ENCODE peak calls at places on chromosomes 12 and 14, in six cellular contexts. X, Y, A, B, T and H are unnamed samples.

GRCh38 chr12:46627686-46628085 is 198.1 kb downstream of the SLC38A4 start:
- DNase-seq in B (no peak), Y (no peak), T (no peak), A (no peak), X (no peak), H (no peak)

GRCh38 chr12:46959484-46959883 is 119.9 kb upstream of the PCED1B start:
- DNase-seq in A (no peak), T (no peak), Y (no peak), B (peak), X (peak), H (no peak)

GRCh38 chr14:66610154-66610563 is 102.2 kb downstream of the GPHN start:
- DNase-seq in X (no peak), A (no peak), B (peak), T (no peak), Y (no peak), H (no peak)

GRCh38 chr12:54404061-54405004 is 14.7 kb downstream of the ITGA5 start:
- DNase-seq in T (no peak), Y (peak), X (peak), B (peak), A (peak), H (no peak)

GRCh38 chr14:95467657-95468056 is 48.8 kb downstream of the SYNE3 start:
- DNase-seq in T (no peak), X (no peak), A (no peak), B (no peak), Y (no peak), H (no peak)

GRCh38 chr14:89137514-89138163 is 279.4 kb downstream of the FOXN3 start:
- DNase-seq in X (peak), A (peak), T (peak), B (peak), Y (no peak), H (no peak)

GRCh38 chr12:6697584-6698351 is 2.8 kb downstream of the PIANP start:
- DNase-seq in X (peak), T (no peak), A (peak), B (peak), Y (peak), H (no peak)

GRCh38 chr14:74572829-74573360 is 39.1 kb downstream of the LTBP2 start:
- DNase-seq in T (peak), A (no peak), Y (no peak), B (no peak), X (peak), H (no peak)

GRCh38 chr12:104457746-104458644 is 1.2 kb downstream of the CHST11 start:
- DNase-seq in X (peak), Y (peak), B (no peak), T (no peak), A (peak), H (no peak)

GRCh38 chr12:104455594-104456416 is 943 bp upstream of the CHST11 start:
- DNase-seq in A (no peak), B (no peak), T (no peak), Y (no peak), X (peak), H (no peak)

GRCh38 chr12:104458645-104459555 is 2.2 kb downstream of the CHST11 start:
- DNase-seq in X (peak), A (no peak), B (no peak), Y (peak), T (no peak), H (no peak)

GRCh38 chr12:104456417-104456949 is at the start of gene CHST11:
- DNase-seq in Y (peak), B (peak), X (peak), A (peak), T (peak), H (no peak)

GRCh38 chr12:104456950-104457745 is 400 bp downstream of the CHST11 start:
- DNase-seq in B (no peak), T (peak), X (peak), Y (peak), A (peak), H (no peak)
- TF ChIP-seq POLR2A in B (peak), T (no peak), X (peak), Y (no peak), A (no peak), H (peak)

DNA sequence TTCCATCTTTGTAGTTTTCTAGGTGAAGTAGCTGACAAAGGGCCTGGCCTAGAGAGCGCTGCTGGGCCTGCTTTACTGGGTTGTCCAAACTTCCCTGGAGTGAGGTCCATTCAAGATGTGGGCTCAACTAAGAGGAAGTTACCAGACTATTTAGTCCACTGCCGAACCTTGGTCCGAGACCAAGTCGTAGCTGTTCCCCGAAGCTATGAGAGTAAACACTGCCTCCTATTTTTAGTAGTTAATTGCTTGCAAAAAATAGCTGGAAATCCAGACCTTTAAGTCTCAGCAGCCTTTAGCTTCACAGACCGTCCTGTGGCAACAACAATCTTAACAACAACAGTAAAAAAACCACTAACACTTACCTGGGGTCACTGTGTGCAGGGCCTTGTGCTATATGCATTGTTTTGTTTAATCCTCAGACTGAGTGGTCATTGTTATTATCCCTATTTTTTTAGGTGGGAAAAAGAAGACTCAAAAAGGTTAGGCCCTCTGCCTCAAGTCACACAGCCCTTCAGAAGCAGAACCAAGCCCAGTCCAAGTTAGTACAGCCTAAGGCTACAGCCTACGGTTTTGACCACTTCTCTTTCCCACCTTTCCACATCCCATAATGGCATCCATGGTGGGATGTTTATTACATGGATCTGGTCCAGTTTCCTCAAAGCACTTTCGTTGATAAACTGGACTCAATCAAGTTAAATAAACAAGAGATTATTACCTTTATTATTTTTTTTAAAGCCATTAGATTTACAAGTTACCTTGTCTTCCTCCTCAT is 30.6 kb downstream of the SOCS2 start:
- DNase-seq in T (no peak), X (no peak), Y (no peak), A (no peak), B (no peak), H (no peak)
- TF ChIP-seq POLR2AphosphoS5 in T (no peak), X (no peak), Y (no peak), A (no peak), B (no peak), H (peak)

DNA sequence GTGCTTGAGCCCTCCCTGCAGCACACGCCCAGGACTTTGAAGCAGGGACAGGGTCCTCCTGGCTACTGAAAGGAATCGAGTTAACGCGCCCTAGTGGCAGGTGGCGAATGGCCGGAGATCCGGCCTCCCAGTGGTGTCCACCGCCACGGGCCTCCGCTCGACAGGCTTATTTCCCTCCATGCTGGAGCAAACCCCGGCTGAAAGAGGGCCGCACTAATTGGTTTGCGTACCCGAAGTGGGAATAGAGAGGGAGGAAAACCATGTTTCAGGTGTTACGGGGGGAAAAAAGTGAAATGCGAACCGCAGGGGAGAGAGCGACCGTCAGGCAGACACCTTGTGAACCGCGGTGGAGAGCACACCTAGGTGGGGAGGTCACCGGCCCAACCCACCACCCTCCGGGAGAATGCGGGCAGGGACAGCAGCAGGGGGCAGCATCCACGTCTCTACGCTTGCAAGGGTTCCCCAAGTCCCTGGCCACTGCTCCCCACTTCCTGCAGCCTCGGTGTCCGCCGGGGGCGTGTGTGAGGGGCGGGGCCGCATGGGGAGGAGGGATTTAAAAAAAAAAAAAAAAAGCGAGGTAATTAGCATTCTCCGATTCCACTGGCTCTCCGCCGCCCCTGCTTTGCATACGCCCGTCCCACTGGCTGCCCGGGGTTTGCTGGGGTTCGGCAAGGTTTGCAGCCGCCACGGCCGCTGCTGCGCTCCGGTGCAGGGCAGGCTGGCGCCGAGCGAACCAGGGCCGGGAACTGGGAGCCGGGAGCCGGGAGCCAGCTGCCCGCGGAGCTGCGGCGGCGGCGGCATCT is 224.6 kb upstream of the CRY1 start:
- DNase-seq in X (peak), A (peak), B (peak), Y (peak), T (peak), H (no peak)
- TF ChIP-seq POLR2A in X (no peak), A (no peak), B (no peak), Y (no peak), T (no peak), H (peak)

DNA sequence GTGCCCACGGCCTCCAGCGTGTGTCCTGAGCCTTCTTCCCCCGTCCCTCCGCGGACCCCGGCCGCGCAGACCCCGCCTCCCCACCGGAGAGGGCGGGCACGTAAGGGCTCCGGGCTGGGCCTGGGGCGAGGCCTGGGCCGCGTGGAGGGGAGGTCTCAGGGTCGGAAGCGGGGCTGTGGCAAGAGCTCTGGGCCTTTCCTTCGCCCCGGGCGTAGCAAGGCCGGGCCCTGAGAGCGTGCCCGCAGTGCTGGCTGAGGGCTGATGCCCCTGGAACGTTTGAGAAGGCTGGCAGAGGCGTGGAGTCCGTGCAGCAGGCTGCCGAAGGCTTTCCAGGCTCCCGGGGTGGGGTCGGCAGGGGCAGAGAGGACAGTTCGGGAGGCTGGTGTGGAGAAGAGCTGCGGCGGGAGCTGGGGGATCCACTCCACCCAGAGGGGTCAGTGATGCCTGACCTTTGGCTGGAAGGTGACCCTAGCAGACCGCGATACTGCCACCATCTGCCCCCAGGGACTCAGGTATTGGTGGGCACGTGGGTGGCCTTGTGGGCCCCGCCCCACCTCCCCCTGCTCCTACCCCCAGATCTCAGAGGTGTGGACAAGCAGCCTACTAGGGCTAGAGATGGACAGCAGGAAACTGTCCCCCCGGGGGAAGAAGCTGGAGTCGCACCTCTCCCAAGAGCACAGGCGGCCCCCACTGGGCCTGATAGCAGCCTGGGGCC is 545 bp downstream of the TEX22 start:
- DNase-seq in T (no peak), Y (no peak), A (no peak), X (peak), B (no peak), H (no peak)
- TF ChIP-seq POLR2AphosphoS5 in T (no peak), Y (no peak), A (no peak), X (no peak), B (no peak), H (no peak)

GRCh38 chr14:36319899-36320209 is 583 bp downstream of the MBIP start:
- DNase-seq in Y (no peak), B (no peak), A (no peak), X (no peak), T (no peak), H (no peak)
- TF ChIP-seq POLR2A in Y (no peak), B (no peak), A (no peak), X (no peak), T (no peak), H (no peak)

DNA sequence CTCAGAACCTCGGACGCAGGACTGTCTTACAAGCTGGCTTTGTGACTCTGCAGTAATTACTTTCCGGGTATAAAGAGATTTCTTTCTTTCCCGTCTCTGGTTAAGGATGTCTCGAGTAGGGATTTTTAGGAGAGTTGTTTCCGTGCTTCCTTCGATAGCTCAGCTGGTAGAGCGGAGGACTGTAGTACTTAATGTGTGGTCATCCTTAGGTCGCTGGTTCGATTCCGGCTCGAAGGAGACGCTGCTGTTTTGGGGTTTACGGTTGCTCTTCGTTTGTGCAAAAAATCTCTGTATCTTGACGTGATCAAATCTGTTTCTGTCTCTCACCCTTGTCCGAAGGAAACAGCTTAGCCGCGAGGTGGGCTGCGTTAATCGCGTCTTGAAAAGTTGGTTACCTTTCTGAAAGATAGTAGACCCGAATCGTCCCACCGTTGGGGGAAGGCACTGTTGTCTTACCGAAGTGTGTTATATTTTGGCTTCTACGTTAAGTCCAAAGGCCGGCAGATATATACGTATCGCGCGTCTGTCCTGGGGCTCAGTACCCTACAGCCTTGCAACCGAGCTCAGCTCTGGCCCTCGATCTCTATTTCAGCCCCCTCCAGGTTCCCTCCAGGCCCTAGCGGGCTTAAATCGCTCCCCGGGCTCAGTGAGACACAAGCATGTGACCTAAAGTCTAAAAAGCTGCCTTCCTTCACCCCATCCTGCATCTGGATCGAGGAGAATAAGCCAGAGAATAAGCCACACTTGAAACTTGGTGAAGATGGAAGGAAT is 1.1 kb upstream of the RNASE4 start:
- DNase-seq in T (peak), A (peak), X (peak), Y (peak), B (peak), H (no peak)
- TF ChIP-seq POLR2AphosphoS5 in T (no peak), A (no peak), X (no peak), Y (no peak), B (no peak), H (no peak)

GRCh38 chr12:20370841-20371240 is 2.5 kb downstream of the PDE3A start:
- DNase-seq in T (no peak), B (no peak), Y (no peak), A (no peak), X (peak), H (no peak)

GRCh38 chr12:20368653-20369163 is 371 bp downstream of the PDE3A start:
- DNase-seq in T (no peak), X (peak), Y (peak), B (no peak), A (no peak), H (no peak)

GRCh38 chr12:20370001-20370381 is 1.7 kb downstream of the PDE3A start:
- DNase-seq in B (no peak), A (no peak), Y (peak), T (no peak), X (peak), H (no peak)

GRCh38 chr12:20367731-20368652 is at the start of gene PDE3A:
- DNase-seq in Y (peak), A (no peak), B (peak), X (peak), T (no peak), H (no peak)

DNA sequence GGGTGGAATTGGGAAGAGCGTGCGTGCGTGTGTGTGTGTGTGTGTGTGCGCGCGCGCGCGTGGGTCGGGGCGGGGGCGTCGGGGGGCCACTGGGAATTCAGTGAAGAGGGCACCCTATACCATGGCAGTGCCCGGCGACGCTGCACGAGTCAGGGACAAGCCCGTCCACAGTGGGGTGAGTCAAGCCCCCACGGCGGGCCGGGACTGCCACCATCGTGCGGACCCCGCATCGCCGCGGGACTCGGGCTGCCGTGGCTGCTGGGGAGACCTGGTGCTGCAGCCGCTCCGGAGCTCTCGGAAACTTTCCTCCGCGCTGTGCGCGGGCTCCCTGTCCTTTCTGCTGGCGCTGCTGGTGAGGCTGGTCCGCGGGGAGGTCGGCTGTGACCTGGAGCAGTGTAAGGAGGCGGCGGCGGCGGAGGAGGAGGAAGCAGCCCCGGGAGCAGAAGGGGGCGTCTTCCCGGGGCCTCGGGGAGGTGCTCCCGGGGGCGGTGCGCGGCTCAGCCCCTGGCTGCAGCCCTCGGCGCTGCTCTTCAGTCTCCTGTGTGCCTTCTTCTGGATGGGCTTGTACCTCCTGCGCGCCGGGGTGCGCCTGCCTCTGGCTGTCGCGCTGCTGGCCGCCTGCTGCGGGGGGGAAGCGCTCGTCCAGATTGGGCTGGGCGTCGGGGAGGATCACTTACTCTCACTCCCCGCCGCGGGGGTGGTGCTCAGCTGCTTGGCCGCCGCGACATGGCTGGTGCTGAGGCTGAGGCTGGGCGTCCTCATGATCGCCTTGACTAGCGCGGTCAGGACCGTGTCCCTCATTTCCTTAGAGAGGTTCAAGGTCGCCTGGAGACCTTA is 1.0 kb downstream of the PDE3A start:
- DNase-seq in T (no peak), Y (peak), X (peak), A (peak), B (no peak), H (peak)
- TF ChIP-seq POLR2A in T (no peak), Y (peak), X (peak), A (no peak), B (no peak), H (no peak)

GRCh38 chr14:67738740-67739504 is 37.2 kb downstream of the RDH12 start:
- DNase-seq in B (peak), A (peak), Y (peak), T (peak), X (no peak), H (no peak)
- TF ChIP-seq POLR2AphosphoS5 in B (no peak), A (no peak), Y (peak), T (peak), X (no peak), H (peak)